ENCODE peak calls at places on chromosomes 3 and 15, in six cellular contexts. E is iPS DF 6.9; X is GM12865; L is T-helper 1 cell; T is T-cell; U is stimulated activated CD4-positive, alpha-beta T cell treated with anti-CD3 and anti-CD28 coated beads, Interleukin-12 subunit alpha, Interleukin-12 subunit beta, amount 100 ng/mL, for 48 hours. B is an unnamed sample.

GRCh38 chr15:67296684-67297083 is 42.1 kb downstream of the IQCH start:
- DNase-seq in E (no peak), T (no peak), X (no peak), U (no peak), L (no peak), B (no peak)

GRCh38 chr15:31487811-31488436 is 161.3 kb downstream of the KLF13 start:
- DNase-seq in U (peak), L (no peak), E (no peak), X (peak), T (no peak), B (no peak)

GRCh38 chr3:39186692-39187151 is 5.7 kb downstream of the XIRP1 start:
- DNase-seq in T (no peak), X (no peak), L (no peak), E (no peak), U (no peak), B (no peak)

GRCh38 chr15:96076350-96076749 is 254.2 kb upstream of the NR2F2 start:
- DNase-seq in T (no peak), U (no peak), E (no peak), X (no peak), L (no peak), B (no peak)

GRCh38 chr15:35751421-35752133 is 205.6 kb upstream of the DPH6 start:
- DNase-seq in X (peak), U (peak), T (peak), E (peak), L (no peak), B (peak)

GRCh38 chr3:38018296-38019266 is 10.9 kb downstream of the PLCD1 start:
- DNase-seq in X (no peak), L (no peak), U (no peak), E (no peak), T (no peak), B (no peak)

GRCh38 chr15:47674576-47675232 is 42.6 kb upstream of the SEMA6D start:
- DNase-seq in E (no peak), L (no peak), T (no peak), X (no peak), U (no peak), B (no peak)

GRCh38 chr3:42764561-42765295 is 8.3 kb downstream of the CCDC13 start:
- DNase-seq in L (no peak), E (no peak), T (no peak), U (no peak), X (no peak), B (no peak)

GRCh38 chr3:194379651-194380050 is 10.1 kb upstream of the LRRC15 start:
- DNase-seq in U (no peak), T (no peak), E (no peak), X (no peak), L (no peak), B (no peak)

GRCh38 chr15:63054281-63054683 is 11.7 kb downstream of the TPM1 start:
- DNase-seq in U (no peak), T (no peak), L (no peak), X (no peak), E (no peak), B (no peak)

GRCh38 chr15:77162872-77163633 is 92.1 kb upstream of the TSPAN3 start:
- DNase-seq in E (no peak), X (no peak), L (no peak), T (no peak), U (no peak), B (no peak)

GRCh38 chr3:14506626-14507344 is 33.4 kb downstream of the GRIP2 start:
- DNase-seq in E (no peak), L (no peak), T (no peak), X (no peak), U (no peak), B (no peak)

GRCh38 chr15:100772478-100773378 is 106.9 kb upstream of the ALDH1A3 start:
- DNase-seq in T (no peak), E (no peak), L (no peak), U (no peak), X (no peak), B (no peak)

GRCh38 chr3:111595239-111595638 is at the start of gene ZBED2:
- DNase-seq in T (no peak), X (no peak), L (no peak), E (no peak), U (no peak), B (no peak)

GRCh38 chr3:122395582-122395981 is 11.6 kb downstream of the FAM162A start:
- DNase-seq in T (no peak), X (no peak), L (no peak), E (no peak), U (no peak), B (no peak)

GRCh38 chr3:13540332-13540995 is 8.5 kb upstream of the FBLN2 start:
- DNase-seq in X (no peak), U (no peak), E (no peak), T (no peak), L (no peak), B (no peak)

GRCh38 chr15:67979281-67979680 is 74.8 kb upstream of the PIAS1 start:
- DNase-seq in X (no peak), E (no peak), U (no peak), L (no peak), T (no peak), B (no peak)

GRCh38 chr15:54365001-54365400 is 386.8 kb downstream of the UNC13C start:
- DNase-seq in E (no peak), T (no peak), U (no peak), L (no peak), X (no peak), B (no peak)

GRCh38 chr15:77418341-77419049 is 1.4 kb downstream of the PEAK1 start:
- DNase-seq in L (no peak), U (no peak), T (no peak), E (no peak), X (no peak), B (no peak)

GRCh38 chr3:112375117-112375516 is 42.2 kb downstream of the CD200 start:
- DNase-seq in X (no peak), T (no peak), U (no peak), L (no peak), E (no peak), B (no peak)

GRCh38 chr3:14870564-14871060 is 51.9 kb downstream of the FGD5 start:
- DNase-seq in U (no peak), X (no peak), L (no peak), T (no peak), E (no peak), B (no peak)

B was measured in CD4-positive, alpha-beta memory T cell.